ENCODE peak calls at places on chromosomes 7 and 10, in nine cellular contexts. One of them, this sample, is unnamed.

GRCh38 chr10:599767-600166 is 89.7 kb downstream of the DIP2C start:
- DNase-seq in endothelial cell of umbilical vein: no peak
- DNase-seq in NB4: no peak
- DNase-seq in tibial nerve: no peak
- DNase-seq in heart left ventricle: no peak
- DNase-seq in IMR-90: no peak
- DNase-seq in stomach: no peak
- DNase-seq in transverse colon: no peak
- DNase-seq in vagina: no peak
- DNase-seq in this sample: no peak

GRCh38 chr10:11442001-11442773 is 169.3 kb downstream of the USP6NL start:
- DNase-seq in endothelial cell of umbilical vein: no peak
- DNase-seq in NB4: no peak
- DNase-seq in tibial nerve: no peak
- DNase-seq in heart left ventricle: no peak
- DNase-seq in IMR-90: no peak
- DNase-seq in stomach: no peak
- DNase-seq in transverse colon: no peak
- DNase-seq in vagina: peak; percentile 64
- DNase-seq in this sample: no peak

GRCh38 chr7:82335927-82336326 is 107.7 kb downstream of the CACNA2D1 start:
- DNase-seq in endothelial cell of umbilical vein: no peak
- DNase-seq in NB4: peak; percentile 8
- DNase-seq in tibial nerve: no peak
- DNase-seq in heart left ventricle: no peak
- DNase-seq in IMR-90: peak; percentile 66
- DNase-seq in stomach: no peak
- DNase-seq in transverse colon: no peak
- DNase-seq in vagina: no peak
- DNase-seq in this sample: no peak

GRCh38 chr7:12943781-12944180 is 256.3 kb downstream of the ARL4A start:
- DNase-seq in endothelial cell of umbilical vein: no peak
- DNase-seq in NB4: no peak
- DNase-seq in tibial nerve: no peak
- DNase-seq in heart left ventricle: no peak
- DNase-seq in IMR-90: no peak
- DNase-seq in stomach: no peak
- DNase-seq in transverse colon: no peak
- DNase-seq in vagina: no peak
- DNase-seq in this sample: no peak

GRCh38 chr7:156376317-156376716 is 264.3 kb upstream of the RNF32 start:
- DNase-seq in endothelial cell of umbilical vein: no peak
- DNase-seq in NB4: peak; percentile 26
- DNase-seq in tibial nerve: no peak
- DNase-seq in heart left ventricle: no peak
- DNase-seq in IMR-90: no peak
- DNase-seq in stomach: no peak
- DNase-seq in transverse colon: no peak
- DNase-seq in vagina: no peak
- DNase-seq in this sample: no peak

GRCh38 chr10:23325132-23325531 is 19.5 kb downstream of the C10orf67 start:
- DNase-seq in endothelial cell of umbilical vein: no peak
- DNase-seq in NB4: no peak
- DNase-seq in tibial nerve: no peak
- DNase-seq in heart left ventricle: no peak
- DNase-seq in IMR-90: no peak
- DNase-seq in stomach: no peak
- DNase-seq in transverse colon: no peak
- DNase-seq in vagina: no peak
- DNase-seq in this sample: no peak

GRCh38 chr10:88254091-88254490 is 329.0 kb downstream of the RNLS start:
- DNase-seq in endothelial cell of umbilical vein: peak; percentile 65
- DNase-seq in NB4: peak; percentile 77
- DNase-seq in tibial nerve: no peak
- DNase-seq in heart left ventricle: no peak
- DNase-seq in IMR-90: peak; percentile 90
- DNase-seq in stomach: no peak
- DNase-seq in transverse colon: no peak
- DNase-seq in vagina: no peak
- DNase-seq in this sample: no peak

GRCh38 chr7:74093671-74094223 is 10.1 kb downstream of the LIMK1 start:
- DNase-seq in endothelial cell of umbilical vein: no peak
- DNase-seq in NB4: no peak
- DNase-seq in tibial nerve: no peak
- DNase-seq in heart left ventricle: no peak
- DNase-seq in IMR-90: no peak
- DNase-seq in stomach: no peak
- DNase-seq in transverse colon: no peak
- DNase-seq in vagina: no peak
- DNase-seq in this sample: peak; percentile 30

GRCh38 chr7:100582650-100583049 is 3.3 kb downstream of the LRCH4 start:
- DNase-seq in endothelial cell of umbilical vein: no peak
- DNase-seq in NB4: no peak
- DNase-seq in tibial nerve: no peak
- DNase-seq in heart left ventricle: no peak
- DNase-seq in IMR-90: no peak
- DNase-seq in stomach: no peak
- DNase-seq in transverse colon: no peak
- DNase-seq in vagina: no peak
- DNase-seq in this sample: no peak

GRCh38 chr7:17184805-17185689 is 113.4 kb upstream of the AHR start:
- DNase-seq in endothelial cell of umbilical vein: peak; percentile 49
- DNase-seq in NB4: no peak
- DNase-seq in tibial nerve: no peak
- DNase-seq in heart left ventricle: no peak
- DNase-seq in IMR-90: peak; percentile 27
- DNase-seq in stomach: no peak
- DNase-seq in transverse colon: no peak
- DNase-seq in vagina: no peak
- DNase-seq in this sample: no peak

GRCh38 chr10:24465899-24466615 is 257.1 kb downstream of the KIAA1217 start:
- DNase-seq in endothelial cell of umbilical vein: no peak
- DNase-seq in NB4: peak; percentile 86
- DNase-seq in tibial nerve: no peak
- DNase-seq in heart left ventricle: no peak
- DNase-seq in IMR-90: peak; percentile 96
- DNase-seq in stomach: peak; percentile 70
- DNase-seq in transverse colon: peak; percentile 59
- DNase-seq in vagina: no peak
- DNase-seq in this sample: no peak

GRCh38 chr7:27154901-27155815 is 1.3 kb downstream of the HOXA7 start:
- DNase-seq in endothelial cell of umbilical vein: peak; percentile 72
- DNase-seq in NB4: peak; percentile 55
- DNase-seq in tibial nerve: no peak
- DNase-seq in heart left ventricle: no peak
- DNase-seq in IMR-90: no peak
- DNase-seq in stomach: peak; percentile 24
- DNase-seq in transverse colon: peak; percentile 53
- DNase-seq in vagina: no peak
- DNase-seq in this sample: peak; percentile 26

GRCh38 chr7:45626441-45627430 is 52.6 kb downstream of the ADCY1 start:
- DNase-seq in endothelial cell of umbilical vein: no peak
- DNase-seq in NB4: no peak
- DNase-seq in tibial nerve: no peak
- DNase-seq in heart left ventricle: no peak
- DNase-seq in IMR-90: no peak
- DNase-seq in stomach: no peak
- DNase-seq in transverse colon: no peak
- DNase-seq in vagina: peak; percentile 79
- DNase-seq in this sample: no peak

GRCh38 chr10:79313911-79314439 is 33.3 kb upstream of the PPIF start:
- DNase-seq in endothelial cell of umbilical vein: no peak
- DNase-seq in NB4: no peak
- DNase-seq in tibial nerve: no peak
- DNase-seq in heart left ventricle: no peak
- DNase-seq in IMR-90: no peak
- DNase-seq in stomach: no peak
- DNase-seq in transverse colon: no peak
- DNase-seq in vagina: no peak
- DNase-seq in this sample: no peak

GRCh38 chr10:47241946-47242900 is 57.8 kb upstream of the GDF10 start:
- DNase-seq in endothelial cell of umbilical vein: no peak
- DNase-seq in NB4: no peak
- DNase-seq in tibial nerve: no peak
- DNase-seq in heart left ventricle: no peak
- DNase-seq in IMR-90: no peak
- DNase-seq in stomach: peak; percentile 10
- DNase-seq in transverse colon: peak; percentile 2
- DNase-seq in vagina: peak; percentile 54
- DNase-seq in this sample: no peak

GRCh38 chr7:2528481-2529095 is 9.0 kb downstream of the LFNG start:
- DNase-seq in endothelial cell of umbilical vein: no peak
- DNase-seq in NB4: no peak
- DNase-seq in tibial nerve: no peak
- DNase-seq in heart left ventricle: no peak
- DNase-seq in IMR-90: no peak
- DNase-seq in stomach: no peak
- DNase-seq in transverse colon: no peak
- DNase-seq in vagina: no peak
- DNase-seq in this sample: no peak
- H3K4me3 ChIP-seq in endothelial cell of umbilical vein: no peak overlapping the region
- H3K4me3 ChIP-seq in NB4: no peak overlapping the region
- H3K4me3 ChIP-seq in tibial nerve: no peak overlapping the region
- H3K4me3 ChIP-seq in heart left ventricle: no peak overlapping the region
- H3K4me3 ChIP-seq in IMR-90: no peak overlapping the region
- H3K4me3 ChIP-seq in stomach: no peak overlapping the region
- H3K4me3 ChIP-seq in transverse colon: no peak overlapping the region
- H3K4me3 ChIP-seq in vagina: no peak overlapping the region
- H3K4me3 ChIP-seq in this sample: no peak overlapping the region

DNA sequence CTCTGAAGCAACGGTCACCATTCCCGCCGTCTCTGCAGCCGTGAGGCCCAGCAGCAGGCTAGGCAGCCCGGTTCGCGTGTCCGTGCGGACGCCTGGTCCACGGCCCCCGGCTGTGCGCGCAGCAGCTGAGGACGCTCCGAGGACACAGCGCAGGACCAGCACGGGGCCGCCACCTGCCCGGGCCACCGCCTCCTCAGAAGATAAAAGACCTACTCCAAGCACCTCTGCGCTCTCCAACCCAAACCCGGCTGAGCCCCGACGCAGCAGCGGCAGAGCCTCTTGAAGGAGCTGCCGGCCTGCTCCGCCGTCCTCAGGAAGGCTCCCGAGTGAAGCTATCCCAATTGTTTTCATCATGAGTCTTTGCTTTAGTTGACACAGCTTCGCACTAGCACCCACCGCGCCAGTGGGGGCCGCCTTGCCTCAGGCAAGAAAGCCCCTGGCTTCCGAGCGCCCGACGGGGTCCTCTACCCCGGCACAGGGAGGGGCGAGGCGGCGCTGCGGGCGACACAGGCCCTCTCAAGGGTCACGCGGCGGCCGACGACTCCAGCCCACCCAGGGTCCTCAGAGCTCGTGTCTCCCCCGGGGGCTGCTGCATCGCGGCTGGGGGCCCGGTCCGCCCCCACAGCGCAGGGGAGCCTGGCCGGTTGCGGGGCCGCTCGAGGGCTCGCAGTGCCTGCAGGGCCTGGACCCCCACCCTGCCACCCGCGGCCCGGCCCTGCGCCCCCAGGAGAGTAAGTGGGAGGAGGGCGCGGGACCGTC is 16.9 kb upstream of the GPR146 start:
- DNase-seq in endothelial cell of umbilical vein: peak; percentile 44
- DNase-seq in NB4: peak; percentile 54
- DNase-seq in tibial nerve: no peak
- DNase-seq in heart left ventricle: no peak
- DNase-seq in IMR-90: peak; percentile 42
- DNase-seq in stomach: no peak
- DNase-seq in transverse colon: no peak
- DNase-seq in vagina: no peak
- DNase-seq in this sample: peak; percentile 56
- TF ChIP-seq POLR2A in endothelial cell of umbilical vein: no peak
- TF ChIP-seq POLR2A in NB4: no peak
- TF ChIP-seq POLR2A in tibial nerve: no peak
- TF ChIP-seq POLR2A in heart left ventricle: no peak
- TF ChIP-seq POLR2A in IMR-90: no peak
- TF ChIP-seq POLR2A in stomach: no peak
- TF ChIP-seq POLR2A in transverse colon: no peak
- TF ChIP-seq POLR2A in vagina: no peak
- TF ChIP-seq POLR2A in this sample: no peak

DNA sequence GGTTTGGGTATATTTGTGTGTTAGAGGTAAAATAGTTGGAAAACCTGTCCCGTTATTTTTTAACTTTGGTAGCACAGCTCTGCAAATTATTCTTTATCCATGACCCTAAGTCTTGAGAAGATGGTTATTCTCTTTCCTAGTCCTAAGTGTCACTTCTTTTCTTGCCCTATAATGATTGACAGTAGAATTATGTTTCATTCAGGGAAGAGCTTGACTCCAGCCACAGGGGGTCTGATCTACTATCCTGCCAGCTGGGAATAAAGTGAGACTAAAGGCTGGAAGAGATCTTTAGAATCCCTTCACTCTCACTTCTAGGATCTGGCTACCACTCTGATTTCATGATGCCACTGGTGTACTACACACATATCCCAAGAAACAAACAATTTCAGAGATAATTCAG is 90.4 kb downstream of the PHTF2 start:
- DNase-seq in endothelial cell of umbilical vein: no peak
- DNase-seq in NB4: no peak
- DNase-seq in tibial nerve: no peak
- DNase-seq in heart left ventricle: no peak
- DNase-seq in IMR-90: no peak
- DNase-seq in stomach: no peak
- DNase-seq in transverse colon: no peak
- DNase-seq in vagina: no peak
- DNase-seq in this sample: no peak
- H3K4me3 ChIP-seq in endothelial cell of umbilical vein: no peak overlapping the region
- H3K4me3 ChIP-seq in NB4: no peak overlapping the region
- H3K4me3 ChIP-seq in tibial nerve: no peak overlapping the region
- H3K4me3 ChIP-seq in heart left ventricle: no peak overlapping the region
- H3K4me3 ChIP-seq in IMR-90: no peak overlapping the region
- H3K4me3 ChIP-seq in stomach: no peak overlapping the region
- H3K4me3 ChIP-seq in transverse colon: no peak overlapping the region
- H3K4me3 ChIP-seq in vagina: no peak overlapping the region
- H3K4me3 ChIP-seq in this sample: no peak overlapping the region

GRCh38 chr10:49189422-49189821 is 1.2 kb upstream of the TMEM273 start:
- DNase-seq in endothelial cell of umbilical vein: no peak
- DNase-seq in NB4: no peak
- DNase-seq in tibial nerve: no peak
- DNase-seq in heart left ventricle: no peak
- DNase-seq in IMR-90: no peak
- DNase-seq in stomach: no peak
- DNase-seq in transverse colon: no peak
- DNase-seq in vagina: peak; percentile 70
- DNase-seq in this sample: no peak

GRCh38 chr10:49185213-49185612 is 3.0 kb downstream of the TMEM273 start:
- DNase-seq in endothelial cell of umbilical vein: no peak
- DNase-seq in NB4: no peak
- DNase-seq in tibial nerve: no peak
- DNase-seq in heart left ventricle: no peak
- DNase-seq in IMR-90: no peak
- DNase-seq in stomach: no peak
- DNase-seq in transverse colon: no peak
- DNase-seq in vagina: peak; percentile 71
- DNase-seq in this sample: no peak

GRCh38 chr10:49187044-49187484 is 1.1 kb downstream of the TMEM273 start:
- DNase-seq in endothelial cell of umbilical vein: peak; percentile 10
- DNase-seq in NB4: no peak
- DNase-seq in tibial nerve: no peak
- DNase-seq in heart left ventricle: no peak
- DNase-seq in IMR-90: no peak
- DNase-seq in stomach: peak; percentile 24
- DNase-seq in transverse colon: no peak
- DNase-seq in vagina: peak; percentile 64
- DNase-seq in this sample: no peak

GRCh38 chr10:49186613-49187012 is 1.6 kb downstream of the TMEM273 start:
- DNase-seq in endothelial cell of umbilical vein: no peak
- DNase-seq in NB4: no peak
- DNase-seq in tibial nerve: no peak
- DNase-seq in heart left ventricle: no peak
- DNase-seq in IMR-90: no peak
- DNase-seq in stomach: no peak
- DNase-seq in transverse colon: no peak
- DNase-seq in vagina: peak; percentile 40
- DNase-seq in this sample: no peak

GRCh38 chr10:49187950-49188761 is at the start of gene TMEM273:
- DNase-seq in endothelial cell of umbilical vein: peak; percentile 32
- DNase-seq in NB4: peak; percentile 80
- DNase-seq in tibial nerve: peak; percentile 42
- DNase-seq in heart left ventricle: peak; percentile 87
- DNase-seq in IMR-90: no peak
- DNase-seq in stomach: peak; percentile 49
- DNase-seq in transverse colon: peak; percentile 68
- DNase-seq in vagina: peak; percentile 87
- DNase-seq in this sample: no peak
- TF ChIP-seq POLR2A in endothelial cell of umbilical vein: no peak
- TF ChIP-seq POLR2A in NB4: no peak
- TF ChIP-seq POLR2A in tibial nerve: peak; percentile 39
- TF ChIP-seq POLR2A in heart left ventricle: peak; percentile 47
- TF ChIP-seq POLR2A in IMR-90: no peak
- TF ChIP-seq POLR2A in stomach: no peak
- TF ChIP-seq POLR2A in transverse colon: peak; percentile 44
- TF ChIP-seq POLR2A in vagina: no peak
- TF ChIP-seq POLR2A in this sample: no peak